ENCODE peak calls at places on chromosomes 7 and 10, in nine cellular contexts. J is activated naive CD4-positive, alpha-beta T cell; Z is heart left ventricle; L is left ventricle myocardium inferior; Q is left lobe of liver; X is kidney; I is neural crest cell; R is NCI-H2081; W is NCI-H1436. B is an unnamed sample.

GRCh38 chr7:29564455-29565185 is 985 bp downstream of the PRR15 start:
- DNase-seq in J (no peak), Z (peak; percentile 57), L (peak; percentile 48), Q (peak; percentile 46), X (peak; percentile 86), I (peak; percentile 20), R (peak; percentile 48), W (no peak), B (peak; percentile 28)

GRCh38 chr10:49512121-49512809 is 26.7 kb downstream of the ERCC6 start:
- DNase-seq in J (no peak), Z (no peak), L (no peak), Q (no peak), X (no peak), I (no peak), R (peak; percentile 18), W (peak; percentile 40), B (no peak)

GRCh38 chr7:1693991-1694524 is 24.0 kb downstream of the ELFN1 start:
- DNase-seq in J (no peak), Z (peak; percentile 25), L (peak; percentile 20), Q (peak; percentile 42), X (peak; percentile 69), I (peak; percentile 62), R (peak; percentile 23), W (peak; percentile 66), B (peak; percentile 15)

GRCh38 chr7:91416485-91416884 is 152.3 kb downstream of the FZD1 start:
- DNase-seq in J (no peak), Z (no peak), L (no peak), Q (no peak), X (no peak), I (no peak), R (peak; percentile 33), W (no peak), B (no peak)

GRCh38 chr7:95550546-95550945 is 45.8 kb downstream of the PDK4 start:
- DNase-seq in J (no peak), Z (no peak), L (no peak), Q (peak; percentile 54), X (no peak), I (no peak), R (no peak), W (no peak), B (no peak)

GRCh38 chr10:7111574-7111973 is 299.3 kb downstream of the SFMBT2 start:
- DNase-seq in J (no peak), Z (no peak), L (no peak), Q (no peak), X (no peak), I (no peak), R (no peak), W (no peak), B (no peak)

GRCh38 chr7:50868426-50869100 is 85.9 kb upstream of the GRB10 start:
- DNase-seq in J (no peak), Z (no peak), L (no peak), Q (no peak), X (no peak), I (no peak), R (no peak), W (no peak), B (no peak)

GRCh38 chr10:70540089-70540788 is 61.7 kb downstream of the PALD1 start:
- DNase-seq in J (peak; percentile 20), Z (no peak), L (no peak), Q (no peak), X (no peak), I (peak; percentile 29), R (no peak), W (no peak), B (no peak)

GRCh38 chr7:149473251-149473650 is 12.4 kb upstream of the ZNF777 start:
- DNase-seq in J (no peak), Z (no peak), L (no peak), Q (no peak), X (no peak), I (no peak), R (no peak), W (no peak), B (no peak)

GRCh38 chr7:45920543-45921380 is at the start of gene IGFBP3:
- DNase-seq in J (peak; percentile 2), Z (peak; percentile 45), L (peak; percentile 60), Q (no peak), X (peak; percentile 81), I (peak; percentile 38), R (peak; percentile 69), W (no peak), B (peak; percentile 48)

GRCh38 chr10:24825551-24825950 is 101.9 kb upstream of the ARHGAP21 start:
- DNase-seq in J (no peak), Z (no peak), L (no peak), Q (no peak), X (no peak), I (no peak), R (no peak), W (no peak), B (no peak)

GRCh38 chr10:103040424-103040823 is 122.3 kb downstream of the CNNM2 start:
- DNase-seq in J (no peak), Z (no peak), L (no peak), Q (no peak), X (no peak), I (no peak), R (no peak), W (no peak), B (no peak)

GRCh38 chr10:6283632-6284031 is 80.9 kb downstream of the PFKFB3 start:
- DNase-seq in J (no peak), Z (no peak), L (no peak), Q (no peak), X (no peak), I (no peak), R (no peak), W (no peak), B (no peak)

GRCh38 chr7:98879198-98879988 is 1.1 kb downstream of the TRRAP start:
- DNase-seq in J (peak; percentile 33), Z (no peak), L (no peak), Q (peak; percentile 56), X (peak; percentile 75), I (no peak), R (peak; percentile 73), W (peak; percentile 14), B (no peak)